ENCODE peak calls at places on chromosome 1, in ten cellular contexts. I is activated CD8-positive, alpha-beta memory T cell treated with anti-CD3 and anti-CD28 coated beads for 24 hours; K is GM19239; N is dorsolateral prefrontal cortex; G is fibroblast of lung; L is GM10248; J is germinal center; Q is right cardiac atrium; B is endothelial cell of umbilical vein; C is cardiac fibroblast. F is an unnamed sample.

GRCh38 chr1:54569339-54569738 is 21.3 kb downstream of the ACOT11 start:
- DNase-seq in I (no peak), K (no peak), N (no peak), G (peak), L (no peak), J (no peak), Q (no peak), B (no peak), C (peak), F (peak)

GRCh38 chr1:227797144-227797543 is 18.3 kb upstream of the PRSS38 start:
- DNase-seq in I (no peak), K (no peak), N (no peak), G (no peak), L (no peak), J (no peak), Q (no peak), B (no peak), C (no peak), F (no peak)

GRCh38 chr1:165686121-165686970 is 12.0 kb downstream of the ALDH9A1 start:
- DNase-seq in I (no peak), K (no peak), N (no peak), G (no peak), L (peak), J (peak), Q (no peak), B (no peak), C (no peak), F (no peak)

GRCh38 chr1:154386643-154387352 is 18.3 kb upstream of the IL6R start:
- DNase-seq in I (peak), K (no peak), N (no peak), G (no peak), L (no peak), J (no peak), Q (no peak), B (no peak), C (peak), F (no peak)

GRCh38 chr1:25065246-25066238 is 135.5 kb upstream of the RUNX3 start:
- DNase-seq in I (peak), K (no peak), N (no peak), G (peak), L (no peak), J (no peak), Q (peak), B (no peak), C (peak), F (peak)

GRCh38 chr1:39213511-39214002 is 9.1 kb downstream of the MACF1 start:
- DNase-seq in I (no peak), K (no peak), N (no peak), G (peak), L (no peak), J (no peak), Q (no peak), B (peak), C (peak), F (peak)

GRCh38 chr1:116122955-116123757 is 12.0 kb downstream of the MAB21L3 start:
- DNase-seq in I (no peak), K (no peak), N (no peak), G (peak), L (no peak), J (no peak), Q (no peak), B (no peak), C (peak), F (peak)

GRCh38 chr1:230103341-230104173 is 36.5 kb downstream of the GALNT2 start:
- DNase-seq in I (no peak), K (no peak), N (no peak), G (peak), L (no peak), J (no peak), Q (no peak), B (no peak), C (peak), F (no peak)

F was measured in foreskin fibroblast.